ENCODE peak calls at places on chromosomes 13 and 19, in four cellular contexts. Y, U, D and L are unnamed samples.

GRCh38 chr19:39465956-39466747 is 14.5 kb upstream of the TIMM50 start:
- DNase-seq in U (no peak), Y (no peak), D (no peak), L (no peak)

GRCh38 chr13:71303144-71303543 is 563.9 kb downstream of the DACH1 start:
- DNase-seq in U (no peak), Y (peak), D (no peak), L (no peak)

GRCh38 chr13:65660696-65661095 is 1569.4 kb downstream of the PCDH9 start:
- DNase-seq in Y (no peak), U (no peak), D (no peak), L (no peak)

GRCh38 chr13:106534844-106535551 is 464 bp downstream of the EFNB2 start:
- DNase-seq in Y (peak), D (peak), U (peak), L (peak)

GRCh38 chr13:40101708-40102359 is 446.4 kb downstream of the COG6 start:
- DNase-seq in U (no peak), D (no peak), Y (no peak), L (peak)

GRCh38 chr13:29886446-29886845 is 36.0 kb upstream of the UBL3 start:
- DNase-seq in D (no peak), Y (no peak), U (no peak), L (no peak)

GRCh38 chr13:35874704-35875103 is 256.5 kb downstream of the DCLK1 start:
- DNase-seq in U (no peak), D (no peak), Y (no peak), L (no peak)

GRCh38 chr19:23799321-23799720 is 40.6 kb upstream of the ZNF681 start:
- DNase-seq in U (no peak), Y (no peak), D (no peak), L (no peak)

GRCh38 chr19:2814426-2814825 is 5.2 kb upstream of the ZNF554 start:
- DNase-seq in Y (no peak), D (no peak), U (no peak), L (no peak)
- TF ChIP-seq CTCF in Y (no peak), D (no peak), U (no peak), L (no peak)

DNA sequence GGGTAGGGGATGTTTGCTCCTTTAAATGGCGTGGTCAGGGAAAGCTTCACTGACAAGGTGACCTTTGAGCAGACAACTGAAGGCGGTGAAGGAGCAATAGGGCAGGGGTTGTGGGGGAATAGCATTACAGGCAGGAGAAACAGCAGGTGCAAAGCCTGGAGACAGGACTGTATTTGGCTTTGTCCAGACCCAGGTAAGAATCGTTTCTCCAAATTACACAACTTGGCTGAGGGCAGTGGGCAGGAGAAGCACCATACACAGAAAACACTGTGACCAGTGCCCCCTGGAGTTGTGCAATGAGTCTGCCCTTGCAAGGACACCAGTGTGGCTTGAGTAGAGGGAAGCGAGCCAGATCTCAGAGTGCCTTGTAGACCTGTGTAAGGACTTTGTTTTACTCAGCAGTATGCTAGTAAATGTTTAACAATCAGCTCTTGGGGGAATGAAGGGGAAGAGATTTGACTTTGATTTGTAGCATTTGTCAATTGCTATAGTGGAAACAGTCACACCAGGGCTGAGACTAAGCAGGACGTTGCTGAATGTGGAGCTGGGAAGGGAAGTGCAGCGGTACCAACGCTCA is 360.0 kb downstream of the DCT start:
- DNase-seq in U (no peak), Y (no peak), D (no peak), L (no peak)
- TF ChIP-seq CTCF in U (no peak), Y (no peak), D (no peak), L (no peak)

GRCh38 chr19:4496304-4496703 is 22.0 kb downstream of the PLIN4 start:
- DNase-seq in Y (no peak), U (no peak), D (no peak), L (no peak)

GRCh38 chr19:4493929-4494690 is 22.0 kb downstream of the HDGFL2 start:
- DNase-seq in D (no peak), U (no peak), Y (no peak), L (no peak)

GRCh38 chr19:4494691-4495064 is 22.6 kb downstream of the HDGFL2 start:
- DNase-seq in Y (no peak), D (no peak), U (no peak), L (no peak)

GRCh38 chr19:4493104-4493928 is 21.2 kb downstream of the HDGFL2 start:
- DNase-seq in Y (no peak), U (no peak), D (no peak), L (no peak)

GRCh38 chr19:4495471-4495870 is 22.8 kb downstream of the PLIN4 start:
- DNase-seq in U (no peak), Y (no peak), D (no peak), L (peak)
- TF ChIP-seq CTCF in U (no peak), Y (no peak), D (no peak), L (peak)

DNA sequence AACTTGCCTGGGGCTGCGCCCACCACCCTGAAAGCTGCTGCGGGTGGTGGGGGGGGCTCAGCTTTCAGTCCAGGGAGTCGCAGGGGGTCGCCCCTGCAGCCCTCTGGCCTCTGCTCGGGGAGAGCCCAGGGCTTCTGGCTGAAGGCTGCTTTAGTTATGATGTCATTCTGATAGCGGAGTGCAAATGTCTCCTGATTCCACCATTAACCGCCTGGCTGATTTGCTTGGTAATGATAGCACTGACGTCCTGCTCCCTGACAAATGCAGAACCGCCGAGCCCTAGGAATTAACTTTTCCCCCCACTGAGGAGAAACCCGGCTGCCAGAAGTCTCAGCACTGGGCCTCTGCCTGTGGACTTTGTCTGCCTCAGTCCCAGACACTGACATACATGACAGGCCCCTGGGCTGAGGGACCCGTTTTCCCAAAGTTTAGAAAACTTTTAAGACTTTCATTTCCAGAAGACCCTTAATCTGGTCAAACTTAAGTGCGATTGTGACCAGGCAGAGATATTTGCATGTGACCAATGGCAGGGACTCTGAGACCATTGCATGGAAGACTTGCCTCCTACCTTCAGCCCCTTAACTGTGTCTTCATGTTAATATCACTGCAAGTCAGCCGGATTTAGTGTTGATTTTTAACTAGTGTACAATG is 142.5 kb upstream of the ZNF536 start:
- DNase-seq in U (no peak), D (no peak), Y (no peak), L (no peak)
- TF ChIP-seq CTCF in U (no peak), D (no peak), Y (no peak), L (no peak)

DNA sequence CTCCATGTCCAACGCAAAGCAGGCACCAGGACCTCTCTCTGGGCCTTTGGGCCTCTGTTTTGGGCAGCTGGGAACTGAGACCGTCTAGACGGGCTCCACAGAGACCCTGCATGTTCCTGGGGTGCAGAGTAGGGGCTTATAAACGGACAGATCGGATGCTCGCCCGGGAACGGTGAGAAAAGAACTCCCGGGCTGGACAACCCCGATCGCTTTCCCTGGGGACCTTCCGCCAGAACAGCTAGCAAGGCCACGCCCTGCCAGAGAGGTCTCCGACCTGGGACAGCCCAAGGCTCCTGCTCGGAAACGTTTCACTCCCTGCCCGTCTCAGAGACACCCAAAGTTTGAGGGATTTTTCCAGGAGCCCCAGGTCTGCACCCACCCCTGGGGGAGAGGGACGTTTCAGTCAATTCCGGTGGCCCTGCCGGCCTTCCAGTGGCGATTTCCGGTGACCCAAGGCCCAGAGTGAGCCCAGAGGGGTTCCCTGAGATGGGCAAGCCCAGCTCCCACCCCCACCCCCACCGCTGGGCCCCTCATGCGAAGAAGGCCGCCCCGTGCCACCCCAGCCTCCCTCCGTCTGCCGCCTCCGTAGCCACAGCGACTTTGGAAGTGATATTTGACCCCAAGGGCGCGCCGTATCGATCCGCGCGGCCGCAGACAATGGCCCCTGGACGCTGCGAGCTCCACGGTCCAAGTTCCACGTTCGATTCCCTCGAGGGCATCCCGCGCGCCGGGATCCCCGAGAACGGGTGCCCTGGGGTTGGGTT is 1.7 kb downstream of the NR2F6 start:
- DNase-seq in D (peak), Y (peak), U (peak), L (peak)
- TF ChIP-seq CTCF in D (no peak), Y (no peak), U (no peak), L (no peak)

GRCh38 chr19:43765109-43765876 is 10.5 kb upstream of the SMG9 start:
- DNase-seq in U (no peak), Y (peak), D (no peak), L (peak)

GRCh38 chr19:43767818-43768217 is 13.0 kb downstream of the KCNN4 start:
- DNase-seq in U (no peak), D (no peak), Y (no peak), L (no peak)

GRCh38 chr19:43767316-43767715 is 12.6 kb upstream of the SMG9 start:
- DNase-seq in Y (no peak), U (no peak), D (no peak), L (no peak)

GRCh38 chr19:43768273-43769050 is 12.3 kb downstream of the KCNN4 start:
- DNase-seq in Y (no peak), D (no peak), U (no peak), L (no peak)

DNA sequence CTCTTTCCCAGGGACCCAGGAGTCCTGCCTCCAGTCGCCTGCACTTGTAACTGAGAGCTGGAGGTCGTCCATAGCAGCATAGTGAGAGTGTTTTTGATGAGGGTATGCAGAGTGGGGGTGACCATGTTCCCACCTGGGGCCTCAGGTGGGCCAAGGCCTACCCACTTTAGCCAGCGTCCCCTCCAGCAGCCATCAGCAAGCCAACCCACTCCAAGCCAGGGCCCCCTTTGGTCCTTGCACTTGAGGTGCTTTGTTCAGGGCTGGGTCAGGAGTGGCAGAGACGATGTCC is 11.9 kb upstream of the SMG9 start:
- DNase-seq in U (no peak), D (no peak), Y (no peak), L (no peak)
- TF ChIP-seq CTCF in U (no peak), D (no peak), Y (no peak), L (no peak)

GRCh38 chr19:41937976-41938375 is 9.7 kb upstream of the ERFL start:
- DNase-seq in Y (no peak), U (no peak), D (no peak), L (no peak)
- TF ChIP-seq CTCF in Y (no peak), U (no peak), D (peak), L (peak)

GRCh38 chr19:1850809-1851544 is 2.7 kb upstream of the REXO1 start:
- DNase-seq in Y (no peak), U (no peak), D (no peak), L (no peak)
- TF ChIP-seq CTCF in Y (peak), U (no peak), D (no peak), L (peak)

GRCh38 chr19:35498220-35498619 is 8.0 kb upstream of the KRTDAP start:
- DNase-seq in Y (no peak), D (no peak), U (no peak), L (no peak)

GRCh38 chr19:35498984-35499383 is 8.7 kb upstream of the KRTDAP start:
- DNase-seq in Y (no peak), D (no peak), U (no peak), L (no peak)

GRCh38 chr19:35495107-35496064 is 5.1 kb upstream of the KRTDAP start:
- DNase-seq in U (peak), Y (peak), D (peak), L (peak)

GRCh38 chr19:35500611-35501010 is 10.3 kb upstream of the KRTDAP start:
- DNase-seq in D (no peak), Y (no peak), U (no peak), L (no peak)

DNA sequence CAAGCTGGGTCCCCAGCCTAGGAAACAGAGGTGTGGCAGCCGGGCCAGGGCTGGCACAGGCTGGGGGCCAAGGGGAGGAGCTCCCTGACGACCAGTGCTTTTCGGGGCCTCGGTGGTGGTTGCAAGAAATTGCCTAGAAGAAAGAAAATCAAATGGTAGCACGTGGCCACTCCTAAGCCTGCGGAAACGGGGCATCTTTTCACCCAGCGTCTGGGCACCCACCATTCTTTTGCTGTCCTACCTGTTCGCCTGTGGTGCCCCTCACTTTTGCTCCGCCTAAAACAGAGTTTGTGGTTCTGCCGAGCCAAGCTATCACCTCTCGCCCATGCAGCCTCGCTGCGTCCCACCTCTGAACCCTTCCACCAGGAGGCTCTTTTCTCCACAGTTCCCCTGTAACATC is 7.1 kb upstream of the KRTDAP start:
- DNase-seq in D (no peak), Y (no peak), U (no peak), L (no peak)
- TF ChIP-seq CTCF in D (no peak), Y (no peak), U (no peak), L (no peak)

GRCh38 chr19:3572855-3573161 is at the start of gene HMG20B:
- DNase-seq in Y (no peak), U (no peak), D (no peak), L (no peak)
- TF ChIP-seq CTCF in Y (no peak), U (no peak), D (no peak), L (no peak)